ENCODE peak calls at places on chromosomes 13 and 19, in four cellular contexts. One of them, this sample, is unnamed.

GRCh38 chr13:27966641-27967202 is 2.4 kb downstream of the CDX2 start:
- DNase-seq in colonic mucosa: peak
- DNase-seq in H9: peak
- DNase-seq in mammary epithelial cell: no peak
- DNase-seq in this sample: peak

GRCh38 chr13:27822873-27823311 is 30.6 kb downstream of the GSX1 start:
- DNase-seq in colonic mucosa: no peak
- DNase-seq in H9: no peak
- DNase-seq in mammary epithelial cell: peak
- DNase-seq in this sample: no peak

GRCh38 chr19:17762505-17763229 is 11.4 kb downstream of the FCHO1 start:
- DNase-seq in H9: peak
- DNase-seq in colonic mucosa: peak
- DNase-seq in mammary epithelial cell: no peak
- DNase-seq in this sample: no peak

GRCh38 chr19:54209748-54210494 is 9.3 kb downstream of the RPS9 start:
- DNase-seq in H9: no peak
- DNase-seq in colonic mucosa: peak
- DNase-seq in mammary epithelial cell: peak
- DNase-seq in this sample: peak

GRCh38 chr13:44293354-44293753 is 80.3 kb upstream of the SERP2 start:
- DNase-seq in mammary epithelial cell: no peak
- DNase-seq in H9: no peak
- DNase-seq in colonic mucosa: no peak
- DNase-seq in this sample: no peak

GRCh38 chr13:23918208-23918607 is 20.9 kb upstream of the C1QTNF9B start:
- DNase-seq in mammary epithelial cell: peak
- DNase-seq in H9: no peak
- DNase-seq in colonic mucosa: no peak
- DNase-seq in this sample: no peak

GRCh38 chr13:28494537-28494860 is 429 bp downstream of the FLT1 start:
- DNase-seq in H9: no peak
- DNase-seq in mammary epithelial cell: peak
- DNase-seq in colonic mucosa: no peak
- DNase-seq in this sample: no peak

GRCh38 chr19:34408421-34408820 is 4.2 kb downstream of the PDCD2L start:
- DNase-seq in colonic mucosa: no peak
- DNase-seq in H9: no peak
- DNase-seq in mammary epithelial cell: no peak
- DNase-seq in this sample: no peak

GRCh38 chr13:94192576-94192975 is 286.9 kb downstream of the DCT start:
- DNase-seq in colonic mucosa: no peak
- DNase-seq in H9: peak
- DNase-seq in mammary epithelial cell: peak
- DNase-seq in this sample: no peak

GRCh38 chr19:11986754-11987153 is 21.9 kb downstream of the ZNF763 start:
- DNase-seq in colonic mucosa: no peak
- DNase-seq in mammary epithelial cell: no peak
- DNase-seq in H9: no peak
- DNase-seq in this sample: no peak

GRCh38 chr13:42883771-42884170 is 102.4 kb downstream of the FAM216B start:
- DNase-seq in mammary epithelial cell: peak
- DNase-seq in colonic mucosa: peak
- DNase-seq in H9: no peak
- DNase-seq in this sample: no peak

GRCh38 chr13:79810671-79811070 is 329.7 kb downstream of the NDFIP2 start:
- DNase-seq in H9: no peak
- DNase-seq in colonic mucosa: no peak
- DNase-seq in mammary epithelial cell: peak
- DNase-seq in this sample: no peak

GRCh38 chr13:114063545-114064515 is 68.6 kb downstream of the RASA3 start:
- DNase-seq in colonic mucosa: no peak
- DNase-seq in mammary epithelial cell: peak
- DNase-seq in H9: no peak
- DNase-seq in this sample: peak

GRCh38 chr19:11489378-11489777 is 8.5 kb upstream of the ELAVL3 start:
- DNase-seq in colonic mucosa: no peak
- DNase-seq in mammary epithelial cell: no peak
- DNase-seq in H9: no peak
- DNase-seq in this sample: no peak

GRCh38 chr19:23914402-23915286 is at the start of gene ZNF726:
- DNase-seq in H9: no peak
- DNase-seq in colonic mucosa: peak
- DNase-seq in mammary epithelial cell: peak
- DNase-seq in this sample: peak

GRCh38 chr19:42286349-42287016 is 15.4 kb upstream of the PRR19 start:
- DNase-seq in colonic mucosa: no peak
- DNase-seq in mammary epithelial cell: no peak
- DNase-seq in H9: peak
- DNase-seq in this sample: peak

GRCh38 chr13:98665638-98665995 is 86.9 kb downstream of the SLC15A1 start:
- DNase-seq in H9: no peak
- DNase-seq in colonic mucosa: no peak
- DNase-seq in mammary epithelial cell: no peak
- DNase-seq in this sample: no peak

GRCh38 chr13:99027260-99027659 is 49.4 kb upstream of the DOCK9 start:
- DNase-seq in mammary epithelial cell: no peak
- DNase-seq in H9: no peak
- DNase-seq in colonic mucosa: no peak
- DNase-seq in this sample: no peak

DNA sequence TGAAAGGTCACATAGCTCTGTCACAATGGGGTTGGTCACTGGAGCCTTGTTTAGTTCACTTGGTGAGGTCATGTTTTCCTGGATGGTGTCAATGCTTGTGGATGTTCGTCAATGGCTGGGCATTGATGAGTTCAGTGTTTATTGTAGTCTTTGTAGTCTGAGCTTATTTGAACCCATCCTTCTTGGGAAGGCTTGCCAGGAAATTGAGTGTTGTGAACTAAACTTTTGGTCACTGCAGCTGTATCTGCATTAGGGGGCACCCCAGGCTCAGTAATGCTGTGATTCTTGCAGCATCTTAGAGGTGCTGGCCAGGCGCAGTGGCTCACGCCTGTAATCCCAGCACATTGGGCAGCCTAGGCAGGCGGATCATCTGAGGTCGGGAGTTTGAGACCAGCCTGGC is 22.0 kb downstream of the BLOC1S3 start:
- DNase-seq in mammary epithelial cell: peak
- DNase-seq in colonic mucosa: no peak
- DNase-seq in H9: peak
- DNase-seq in this sample: no peak
- TF ChIP-seq CTCF in mammary epithelial cell: peak
- TF ChIP-seq CTCF in colonic mucosa: no peak
- TF ChIP-seq CTCF in H9: peak
- TF ChIP-seq CTCF in this sample: peak

GRCh38 chr13:21218351-21219043 is 42.0 kb downstream of the MRPL57 start:
- DNase-seq in colonic mucosa: no peak
- DNase-seq in mammary epithelial cell: no peak
- DNase-seq in H9: no peak
- DNase-seq in this sample: no peak
- H3K9ac ChIP-seq in colonic mucosa: no peak
- H3K9ac ChIP-seq in mammary epithelial cell: no peak
- H3K9ac ChIP-seq in H9: no peak
- H3K9ac ChIP-seq in this sample: no peak

GRCh38 chr19:40893112-40893511 is 11.1 kb upstream of the CYP2A7 start:
- DNase-seq in mammary epithelial cell: no peak
- DNase-seq in H9: no peak
- DNase-seq in colonic mucosa: no peak
- DNase-seq in this sample: no peak

GRCh38 chr19:40889366-40889765 is 7.3 kb upstream of the CYP2A7 start:
- DNase-seq in mammary epithelial cell: no peak
- DNase-seq in colonic mucosa: no peak
- DNase-seq in H9: no peak
- DNase-seq in this sample: no peak

GRCh38 chr19:40888191-40888590 is 6.2 kb upstream of the CYP2A7 start:
- DNase-seq in colonic mucosa: no peak
- DNase-seq in mammary epithelial cell: no peak
- DNase-seq in H9: no peak
- DNase-seq in this sample: no peak
- TF ChIP-seq CTCF in colonic mucosa: no peak
- TF ChIP-seq CTCF in mammary epithelial cell: no peak
- TF ChIP-seq CTCF in H9: no peak
- TF ChIP-seq CTCF in this sample: no peak

GRCh38 chr13:109667754-109668360 is 118.5 kb downstream of the IRS2 start:
- DNase-seq in colonic mucosa: no peak
- DNase-seq in mammary epithelial cell: no peak
- DNase-seq in H9: no peak
- DNase-seq in this sample: no peak
- H3K9ac ChIP-seq in colonic mucosa: no peak
- H3K9ac ChIP-seq in mammary epithelial cell: no peak
- H3K9ac ChIP-seq in H9: no peak
- H3K9ac ChIP-seq in this sample: no peak

DNA sequence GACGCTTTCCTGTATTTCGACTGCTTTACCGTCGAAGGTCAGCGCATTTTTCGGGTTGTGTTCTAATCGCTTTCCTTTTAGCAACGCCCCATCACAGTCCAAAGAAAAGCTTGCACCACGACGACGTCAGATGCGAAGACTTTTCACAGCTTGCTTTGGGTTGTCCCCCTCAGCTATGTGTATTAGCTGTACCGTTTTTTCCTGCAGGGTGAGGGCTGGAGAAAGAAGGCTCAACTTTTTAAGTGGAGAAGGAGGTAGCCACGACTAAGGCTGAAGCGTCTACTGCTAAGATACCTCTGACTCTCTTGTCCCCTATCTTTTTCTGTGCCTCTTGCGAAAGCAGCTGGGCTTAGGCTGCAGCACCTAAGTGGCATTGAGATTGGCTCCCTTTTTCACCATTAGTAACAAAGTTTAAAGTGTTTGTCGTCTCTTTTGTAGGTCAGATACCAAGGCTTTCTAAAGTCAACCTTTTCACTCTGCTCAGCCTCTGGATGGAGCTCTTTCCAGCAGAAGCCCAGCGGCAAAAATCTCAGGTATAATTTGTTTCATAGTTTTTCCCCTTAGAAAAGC is 793 bp downstream of the CDADC1 start:
- DNase-seq in H9: no peak
- DNase-seq in colonic mucosa: no peak
- DNase-seq in mammary epithelial cell: peak
- DNase-seq in this sample: no peak
- TF ChIP-seq CTCF in H9: peak
- TF ChIP-seq CTCF in colonic mucosa: no peak
- TF ChIP-seq CTCF in mammary epithelial cell: no peak
- TF ChIP-seq CTCF in this sample: no peak

DNA sequence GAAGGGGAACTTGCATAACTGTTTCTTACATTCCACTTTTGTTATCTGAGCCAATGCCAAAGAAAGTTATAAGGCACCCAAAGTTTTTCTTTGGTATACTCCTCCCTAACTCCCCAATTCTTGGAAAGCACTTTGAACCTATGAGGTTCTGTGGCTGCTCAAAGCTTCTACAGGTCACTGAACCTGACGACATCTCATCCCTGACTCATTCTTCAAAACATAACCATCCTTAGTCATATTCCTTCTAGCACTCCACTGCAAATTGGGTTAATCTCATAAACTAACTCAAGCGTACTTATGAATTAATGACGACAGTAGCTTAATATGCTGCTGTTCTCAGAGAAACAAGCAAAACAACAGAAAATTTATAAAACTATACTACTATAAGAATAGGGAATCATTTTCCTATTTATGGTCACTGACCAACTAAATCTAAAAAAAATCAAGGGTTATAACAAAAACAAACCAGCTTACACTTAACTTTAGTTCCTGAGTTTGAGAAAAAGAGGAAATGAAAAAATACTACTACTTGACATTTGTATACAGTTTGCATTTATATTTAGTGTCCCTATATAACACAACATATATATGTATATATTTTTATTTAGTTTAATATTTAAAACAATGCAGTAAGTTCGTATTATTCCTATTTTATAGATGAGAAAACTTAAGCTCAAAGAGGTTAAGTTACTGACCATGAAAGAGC is 69.1 kb downstream of the CAB39L start:
- DNase-seq in H9: no peak
- DNase-seq in mammary epithelial cell: peak
- DNase-seq in colonic mucosa: no peak
- DNase-seq in this sample: no peak
- H3K9ac ChIP-seq in H9: no peak
- H3K9ac ChIP-seq in mammary epithelial cell: no peak
- H3K9ac ChIP-seq in colonic mucosa: no peak
- H3K9ac ChIP-seq in this sample: no peak

GRCh38 chr13:26624572-26624971 is 67.1 kb downstream of the WASF3 start:
- DNase-seq in colonic mucosa: no peak
- DNase-seq in mammary epithelial cell: no peak
- DNase-seq in H9: no peak
- DNase-seq in this sample: no peak

GRCh38 chr13:26628706-26629105 is 71.2 kb downstream of the WASF3 start:
- DNase-seq in mammary epithelial cell: peak
- DNase-seq in colonic mucosa: peak
- DNase-seq in H9: peak
- DNase-seq in this sample: peak

GRCh38 chr13:26629260-26629659 is 71.8 kb downstream of the WASF3 start:
- DNase-seq in mammary epithelial cell: no peak
- DNase-seq in H9: no peak
- DNase-seq in colonic mucosa: no peak
- DNase-seq in this sample: no peak
- TF ChIP-seq CTCF in mammary epithelial cell: no peak
- TF ChIP-seq CTCF in H9: peak
- TF ChIP-seq CTCF in colonic mucosa: no peak
- TF ChIP-seq CTCF in this sample: no peak

This sample was measured in kidney.